ENCODE peak calls at places on chromosomes 2 and 18, in four cellular contexts. One of them, this sample, is unnamed.

GRCh38 chr2:176493221-176493825 is 224.1 kb downstream of the MTX2 start:
- DNase-seq in lower leg skin: no peak
- DNase-seq in cardiac muscle cell: no peak
- DNase-seq in activated B cell treated with CpG ODN at 0.5 μM for 24 hours: no peak
- DNase-seq in this sample: no peak

GRCh38 chr2:224039080-224039769 is at the start of gene SERPINE2:
- DNase-seq in lower leg skin: peak
- DNase-seq in activated B cell treated with CpG ODN at 0.5 μM for 24 hours: peak
- DNase-seq in cardiac muscle cell: peak
- DNase-seq in this sample: peak

GRCh38 chr2:45169339-45170190 is 160.3 kb upstream of the SIX2 start:
- DNase-seq in cardiac muscle cell: peak
- DNase-seq in lower leg skin: no peak
- DNase-seq in activated B cell treated with CpG ODN at 0.5 μM for 24 hours: no peak
- DNase-seq in this sample: no peak

GRCh38 chr18:28357785-28358401 is 181.0 kb upstream of the CDH2 start:
- DNase-seq in activated B cell treated with CpG ODN at 0.5 μM for 24 hours: no peak
- DNase-seq in lower leg skin: no peak
- DNase-seq in cardiac muscle cell: peak
- DNase-seq in this sample: no peak

GRCh38 chr2:167271941-167272340 is 383.7 kb downstream of the XIRP2 start:
- DNase-seq in activated B cell treated with CpG ODN at 0.5 μM for 24 hours: no peak
- DNase-seq in lower leg skin: no peak
- DNase-seq in cardiac muscle cell: no peak
- DNase-seq in this sample: no peak

GRCh38 chr2:98601532-98602132 is 6.7 kb downstream of the COA5 start:
- DNase-seq in cardiac muscle cell: peak
- DNase-seq in activated B cell treated with CpG ODN at 0.5 μM for 24 hours: no peak
- DNase-seq in lower leg skin: no peak
- DNase-seq in this sample: no peak

GRCh38 chr2:172710584-172711024 is 25.0 kb upstream of the RAPGEF4 start:
- DNase-seq in lower leg skin: no peak
- DNase-seq in cardiac muscle cell: peak
- DNase-seq in activated B cell treated with CpG ODN at 0.5 μM for 24 hours: no peak
- DNase-seq in this sample: peak

GRCh38 chr18:55031979-55032378 is 72.7 kb upstream of the CCDC68 start:
- DNase-seq in cardiac muscle cell: peak
- DNase-seq in lower leg skin: no peak
- DNase-seq in activated B cell treated with CpG ODN at 0.5 μM for 24 hours: no peak
- DNase-seq in this sample: no peak

GRCh38 chr2:17318013-17318412 is 200.2 kb downstream of the RAD51AP2 start:
- DNase-seq in cardiac muscle cell: no peak
- DNase-seq in activated B cell treated with CpG ODN at 0.5 μM for 24 hours: no peak
- DNase-seq in lower leg skin: no peak
- DNase-seq in this sample: no peak

GRCh38 chr2:121608367-121608766 is 40.9 kb downstream of the CLASP1 start:
- DNase-seq in lower leg skin: no peak
- DNase-seq in cardiac muscle cell: no peak
- DNase-seq in activated B cell treated with CpG ODN at 0.5 μM for 24 hours: no peak
- DNase-seq in this sample: no peak

GRCh38 chr2:65576861-65577601 is 144.6 kb upstream of the SPRED2 start:
- DNase-seq in activated B cell treated with CpG ODN at 0.5 μM for 24 hours: no peak
- DNase-seq in lower leg skin: peak
- DNase-seq in cardiac muscle cell: no peak
- DNase-seq in this sample: no peak

GRCh38 chr18:400466-400865 is 100.0 kb downstream of the COLEC12 start:
- DNase-seq in cardiac muscle cell: no peak
- DNase-seq in lower leg skin: no peak
- DNase-seq in activated B cell treated with CpG ODN at 0.5 μM for 24 hours: no peak
- DNase-seq in this sample: no peak

GRCh38 chr2:208025814-208026184 is 472 bp upstream of the PLEKHM3 start:
- DNase-seq in cardiac muscle cell: no peak
- DNase-seq in activated B cell treated with CpG ODN at 0.5 μM for 24 hours: no peak
- DNase-seq in lower leg skin: no peak
- DNase-seq in this sample: no peak

GRCh38 chr2:240921319-240922233 is 15.4 kb downstream of the CROCC2 start:
- DNase-seq in cardiac muscle cell: no peak
- DNase-seq in lower leg skin: peak
- DNase-seq in activated B cell treated with CpG ODN at 0.5 μM for 24 hours: peak
- DNase-seq in this sample: peak

GRCh38 chr2:235561450-235561849 is 67.6 kb downstream of the AGAP1 start:
- DNase-seq in lower leg skin: no peak
- DNase-seq in activated B cell treated with CpG ODN at 0.5 μM for 24 hours: no peak
- DNase-seq in cardiac muscle cell: no peak
- DNase-seq in this sample: no peak

GRCh38 chr18:68447286-68447685 is 267.6 kb downstream of the TMX3 start:
- DNase-seq in lower leg skin: no peak
- DNase-seq in activated B cell treated with CpG ODN at 0.5 μM for 24 hours: no peak
- DNase-seq in cardiac muscle cell: no peak
- DNase-seq in this sample: no peak

GRCh38 chr2:12231288-12231687 is 484.9 kb downstream of the LPIN1 start:
- DNase-seq in cardiac muscle cell: no peak
- DNase-seq in activated B cell treated with CpG ODN at 0.5 μM for 24 hours: no peak
- DNase-seq in lower leg skin: no peak
- DNase-seq in this sample: no peak

GRCh38 chr18:70468861-70469570 is 180.2 kb downstream of the SOCS6 start:
- DNase-seq in lower leg skin: no peak
- DNase-seq in cardiac muscle cell: no peak
- DNase-seq in activated B cell treated with CpG ODN at 0.5 μM for 24 hours: no peak
- DNase-seq in this sample: no peak

GRCh38 chr18:62505669-62506494 is 16.9 kb upstream of the ZCCHC2 start:
- DNase-seq in cardiac muscle cell: no peak
- DNase-seq in activated B cell treated with CpG ODN at 0.5 μM for 24 hours: no peak
- DNase-seq in lower leg skin: no peak
- DNase-seq in this sample: no peak

GRCh38 chr2:168649105-168649504 is 153.3 kb upstream of the NOSTRIN start:
- DNase-seq in cardiac muscle cell: no peak
- DNase-seq in lower leg skin: no peak
- DNase-seq in activated B cell treated with CpG ODN at 0.5 μM for 24 hours: no peak
- DNase-seq in this sample: no peak

GRCh38 chr2:7358865-7359264 is 441.7 kb downstream of the RNF144A start:
- DNase-seq in lower leg skin: no peak
- DNase-seq in activated B cell treated with CpG ODN at 0.5 μM for 24 hours: no peak
- DNase-seq in cardiac muscle cell: peak
- DNase-seq in this sample: no peak

GRCh38 chr2:19810637-19811036 is 91.1 kb downstream of the TTC32 start:
- DNase-seq in lower leg skin: no peak
- DNase-seq in activated B cell treated with CpG ODN at 0.5 μM for 24 hours: no peak
- DNase-seq in cardiac muscle cell: no peak
- DNase-seq in this sample: no peak

GRCh38 chr2:199230091-199230490 is 227.6 kb downstream of the SATB2 start:
- DNase-seq in activated B cell treated with CpG ODN at 0.5 μM for 24 hours: no peak
- DNase-seq in lower leg skin: no peak
- DNase-seq in cardiac muscle cell: no peak
- DNase-seq in this sample: no peak

GRCh38 chr18:66196805-66197204 is 407.1 kb downstream of the CDH19 start:
- DNase-seq in cardiac muscle cell: no peak
- DNase-seq in activated B cell treated with CpG ODN at 0.5 μM for 24 hours: no peak
- DNase-seq in lower leg skin: no peak
- DNase-seq in this sample: no peak

GRCh38 chr2:16584824-16585546 is 80.6 kb downstream of the CYRIA start:
- DNase-seq in lower leg skin: no peak
- DNase-seq in cardiac muscle cell: no peak
- DNase-seq in activated B cell treated with CpG ODN at 0.5 μM for 24 hours: no peak
- DNase-seq in this sample: no peak

GRCh38 chr2:14706201-14706600 is 73.7 kb downstream of the LRATD1 start:
- DNase-seq in cardiac muscle cell: no peak
- DNase-seq in activated B cell treated with CpG ODN at 0.5 μM for 24 hours: no peak
- DNase-seq in lower leg skin: no peak
- DNase-seq in this sample: no peak

GRCh38 chr2:101967826-101968498 is 23.8 kb upstream of the IL1R2 start:
- DNase-seq in cardiac muscle cell: no peak
- DNase-seq in lower leg skin: no peak
- DNase-seq in activated B cell treated with CpG ODN at 0.5 μM for 24 hours: no peak
- DNase-seq in this sample: no peak

GRCh38 chr18:9852266-9853081 is 33.3 kb upstream of the TXNDC2 start:
- DNase-seq in cardiac muscle cell: no peak
- DNase-seq in lower leg skin: no peak
- DNase-seq in activated B cell treated with CpG ODN at 0.5 μM for 24 hours: no peak
- DNase-seq in this sample: no peak

GRCh38 chr18:59272971-59273935 is at the start of gene RAX:
- DNase-seq in activated B cell treated with CpG ODN at 0.5 μM for 24 hours: no peak
- DNase-seq in lower leg skin: no peak
- DNase-seq in cardiac muscle cell: peak
- DNase-seq in this sample: no peak
- TF ChIP-seq CTCF in activated B cell treated with CpG ODN at 0.5 μM for 24 hours: no peak
- TF ChIP-seq CTCF in lower leg skin: no peak
- TF ChIP-seq CTCF in cardiac muscle cell: peak
- TF ChIP-seq CTCF in this sample: peak

GRCh38 chr2:69734858-69735574 is 6.9 kb upstream of the ANXA4 start:
- DNase-seq in lower leg skin: peak
- DNase-seq in activated B cell treated with CpG ODN at 0.5 μM for 24 hours: no peak
- DNase-seq in cardiac muscle cell: no peak
- DNase-seq in this sample: no peak
- TF ChIP-seq CTCF in lower leg skin: no peak
- TF ChIP-seq CTCF in activated B cell treated with CpG ODN at 0.5 μM for 24 hours: no peak
- TF ChIP-seq CTCF in cardiac muscle cell: no peak
- TF ChIP-seq CTCF in this sample: no peak

GRCh38 chr2:151665959-151666358 is 68.3 kb downstream of the NEB start:
- DNase-seq in cardiac muscle cell: no peak
- DNase-seq in activated B cell treated with CpG ODN at 0.5 μM for 24 hours: no peak
- DNase-seq in lower leg skin: no peak
- DNase-seq in this sample: no peak

GRCh38 chr2:151670346-151670745 is 63.9 kb downstream of the NEB start:
- DNase-seq in lower leg skin: no peak
- DNase-seq in cardiac muscle cell: no peak
- DNase-seq in activated B cell treated with CpG ODN at 0.5 μM for 24 hours: no peak
- DNase-seq in this sample: no peak

GRCh38 chr2:151671198-151671597 is 63.1 kb downstream of the NEB start:
- DNase-seq in activated B cell treated with CpG ODN at 0.5 μM for 24 hours: no peak
- DNase-seq in cardiac muscle cell: no peak
- DNase-seq in lower leg skin: no peak
- DNase-seq in this sample: no peak

GRCh38 chr2:151669585-151670081 is 64.6 kb downstream of the NEB start:
- DNase-seq in lower leg skin: no peak
- DNase-seq in cardiac muscle cell: peak
- DNase-seq in activated B cell treated with CpG ODN at 0.5 μM for 24 hours: no peak
- DNase-seq in this sample: no peak

GRCh38 chr2:151668737-151669136 is 65.5 kb downstream of the NEB start:
- DNase-seq in lower leg skin: no peak
- DNase-seq in activated B cell treated with CpG ODN at 0.5 μM for 24 hours: no peak
- DNase-seq in cardiac muscle cell: no peak
- DNase-seq in this sample: no peak
- TF ChIP-seq CTCF in lower leg skin: no peak
- TF ChIP-seq CTCF in activated B cell treated with CpG ODN at 0.5 μM for 24 hours: no peak
- TF ChIP-seq CTCF in cardiac muscle cell: no peak
- TF ChIP-seq CTCF in this sample: no peak

DNA sequence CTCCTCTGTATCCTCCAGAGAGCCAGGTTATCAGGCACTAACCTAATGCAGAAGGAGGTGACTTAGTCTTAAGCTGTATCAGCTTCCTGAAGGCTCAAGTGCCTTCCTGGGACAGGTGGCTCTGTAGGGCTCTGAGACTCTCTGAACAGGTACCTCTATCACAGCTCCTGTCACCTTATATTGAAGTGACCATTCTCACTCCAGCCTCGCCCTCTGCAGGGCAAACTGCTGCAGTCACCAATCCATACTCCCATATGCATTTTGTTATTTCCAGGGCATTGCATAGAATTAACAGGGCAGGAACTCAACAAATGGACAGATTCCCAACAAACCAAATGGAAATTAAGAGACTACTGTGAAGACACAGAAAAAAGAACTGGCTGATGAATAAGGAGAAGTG is 203.0 kb upstream of the REV1 start:
- DNase-seq in lower leg skin: no peak
- DNase-seq in activated B cell treated with CpG ODN at 0.5 μM for 24 hours: no peak
- DNase-seq in cardiac muscle cell: no peak
- DNase-seq in this sample: no peak
- TF ChIP-seq CTCF in lower leg skin: no peak
- TF ChIP-seq CTCF in activated B cell treated with CpG ODN at 0.5 μM for 24 hours: no peak
- TF ChIP-seq CTCF in cardiac muscle cell: no peak
- TF ChIP-seq CTCF in this sample: no peak

GRCh38 chr2:193520709-193521458 is 1326.2 kb upstream of the TMEFF2 start:
- DNase-seq in lower leg skin: no peak
- DNase-seq in activated B cell treated with CpG ODN at 0.5 μM for 24 hours: no peak
- DNase-seq in cardiac muscle cell: no peak
- DNase-seq in this sample: no peak
- TF ChIP-seq CTCF in lower leg skin: no peak
- TF ChIP-seq CTCF in activated B cell treated with CpG ODN at 0.5 μM for 24 hours: no peak
- TF ChIP-seq CTCF in cardiac muscle cell: no peak
- TF ChIP-seq CTCF in this sample: no peak